ENCODE peak calls at places on chromosomes 1 and 21, in seven cellular contexts. B is IMR-90, Z is neuronal stem cell, K is trophoblast cell, H is H9, X is mesendoderm, C is H1. M is an unnamed sample.

GRCh38 chr1:107572674-107573205 is 392.2 kb downstream of the VAV3 start:
- DNase-seq in X (no peak), C (no peak), Z (no peak), K (peak; percentile 56), B (peak; percentile 31), H (no peak), M (no peak)

GRCh38 chr1:175155473-175155856 is 37.1 kb downstream of the KIAA0040 start:
- DNase-seq in X (no peak), C (no peak), H (no peak), B (no peak), Z (no peak), K (no peak), M (no peak)

GRCh38 chr1:214569357-214570004 is 18.1 kb upstream of the PTPN14 start:
- DNase-seq in C (no peak), K (no peak), B (peak; percentile 82), H (no peak), X (no peak), Z (no peak), M (peak; percentile 36)

GRCh38 chr21:41243107-41243506 is 73.5 kb upstream of the FAM3B start:
- DNase-seq in Z (no peak), B (no peak), K (no peak), H (no peak), X (no peak), C (no peak), M (no peak)

GRCh38 chr1:7808253-7808844 is 24.3 kb downstream of the PER3 start:
- DNase-seq in C (no peak), H (no peak), X (peak; percentile 48), K (no peak), B (peak; percentile 40), Z (no peak), M (peak; percentile 45)

GRCh38 chr1:19327736-19328135 is 15.6 kb downstream of the SLC66A1 start:
- DNase-seq in Z (no peak), X (no peak), C (no peak), K (no peak), H (peak; percentile 12), B (no peak), M (no peak)

GRCh38 chr1:151166506-151166956 is 587 bp downstream of the SCNM1 start:
- DNase-seq in H (no peak), X (peak; percentile 71), C (no peak), K (no peak), B (peak; percentile 73), Z (no peak), M (peak; percentile 88)

GRCh38 chr1:98903261-98903660 is 101.4 kb downstream of the PLPPR5 start:
- DNase-seq in X (no peak), H (no peak), Z (no peak), B (peak; percentile 88), K (no peak), C (no peak), M (peak; percentile 2)

GRCh38 chr1:60262701-60263100 is 189.1 kb upstream of the C1orf87 start:
- DNase-seq in X (no peak), K (no peak), Z (no peak), B (no peak), C (no peak), H (no peak), M (no peak)

GRCh38 chr1:50742523-50742922 is 217.5 kb downstream of the FAF1 start:
- DNase-seq in Z (no peak), C (no peak), H (no peak), X (no peak), K (no peak), B (peak; percentile 41), M (no peak)

GRCh38 chr21:34936299-34936698 is 112.8 kb downstream of the RUNX1 start:
- DNase-seq in H (no peak), C (no peak), B (no peak), K (no peak), Z (no peak), X (no peak), M (no peak)

GRCh38 chr1:14238472-14239059 is 359.9 kb upstream of the KAZN start:
- DNase-seq in B (no peak), X (no peak), H (no peak), Z (no peak), K (no peak), C (no peak), M (no peak)

GRCh38 chr1:205678286-205679111 is 1.8 kb downstream of the SLC45A3 start:
- DNase-seq in H (no peak), K (no peak), C (no peak), B (peak; percentile 55), X (no peak), Z (no peak), M (peak; percentile 71)

GRCh38 chr1:246647113-246647512 is 77.1 kb upstream of the SCCPDH start:
- DNase-seq in H (peak; percentile 89), Z (no peak), K (peak; percentile 6), B (peak; percentile 71), C (peak; percentile 58), X (peak; percentile 92), M (peak; percentile 79)

GRCh38 chr1:226603030-226603960 is 54.7 kb downstream of the STUM start:
- DNase-seq in C (no peak), B (peak; percentile 48), X (no peak), H (no peak), K (no peak), Z (no peak), M (peak; percentile 6)

GRCh38 chr1:244322791-244323521 is 128.8 kb downstream of the ADSS2 start:
- DNase-seq in C (no peak), X (peak; percentile 91), Z (no peak), K (peak; percentile 85), H (peak; percentile 34), B (peak; percentile 98), M (peak; percentile 95)

GRCh38 chr1:175191654-175192053 is 922 bp downstream of the KIAA0040 start:
- DNase-seq in X (peak; percentile 27), H (no peak), B (no peak), C (no peak), K (no peak), Z (no peak), M (peak; percentile 24)

DNA sequence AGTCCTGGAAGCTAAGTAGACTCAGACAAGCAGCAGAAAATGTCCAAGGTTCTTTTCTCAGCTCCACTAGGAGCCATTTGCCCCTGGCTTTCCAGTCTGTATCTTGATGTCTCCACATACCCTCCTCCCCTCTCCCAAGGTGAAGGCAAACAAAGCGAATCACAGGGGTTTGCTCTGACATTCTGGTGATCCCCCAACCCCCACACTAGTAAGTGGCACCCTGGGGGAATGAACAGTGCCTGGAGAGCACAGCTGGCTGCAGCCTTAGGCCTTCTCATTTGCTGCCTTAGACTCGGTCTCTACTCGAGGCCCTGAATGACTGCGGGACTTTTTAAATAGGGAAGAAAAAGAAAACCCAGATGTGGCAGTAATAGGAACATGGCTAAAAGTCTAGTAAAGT is 15.3 kb downstream of the ERI3 start:
- DNase-seq in C (no peak), X (peak; percentile 33), H (no peak), Z (no peak), K (no peak), B (no peak), M (no peak)
- H3K4me1 ChIP-seq in C (peaks cover 12% of the 10 kb centered on the region), X (no peaks in the 10 kb centered on the region), H (peaks cover 7% of the 10 kb centered on the region), Z (peaks cover 3% of the 10 kb centered on the region), K (no peaks in the 10 kb centered on the region), B (no peaks in the 10 kb centered on the region), M (peaks cover 14% of the 10 kb centered on the region)

DNA sequence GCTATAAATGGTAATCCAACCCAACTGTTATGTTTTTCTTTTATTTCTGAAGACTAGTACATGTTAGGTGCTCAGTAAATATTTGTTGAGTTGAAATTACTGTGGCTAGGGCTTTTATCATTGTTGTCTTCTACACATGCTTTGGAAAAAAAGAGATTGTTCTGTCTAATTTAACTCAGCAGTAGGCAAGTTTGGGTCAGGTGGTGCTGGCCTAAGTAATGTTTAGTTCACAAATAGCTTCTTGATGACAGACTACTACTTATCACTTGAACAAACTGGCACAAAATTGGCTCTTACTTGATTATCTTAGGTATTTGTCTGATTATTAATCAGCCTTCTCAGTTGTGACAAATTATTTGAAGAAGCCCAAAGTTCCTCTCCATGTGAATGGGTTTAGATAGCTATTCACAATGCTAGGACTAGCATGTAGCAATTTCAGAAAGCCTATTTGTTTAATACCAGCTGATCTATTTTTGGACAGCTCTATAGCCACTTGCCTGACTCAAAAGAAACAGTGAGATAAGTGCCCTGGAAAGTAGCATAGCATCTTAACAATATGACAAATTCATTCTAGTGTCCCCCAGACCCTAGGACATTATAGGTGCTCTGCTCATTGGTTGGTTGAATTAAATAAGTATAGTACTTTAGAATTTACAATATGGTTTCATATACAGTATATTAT is 32.6 kb downstream of the TMEM200B start:
- DNase-seq in H (no peak), K (no peak), X (no peak), Z (no peak), B (no peak), C (no peak), M (no peak)
- H3K23ac ChIP-seq in H (no peak overlapping the region), K (no peak overlapping the region), X (no peak overlapping the region), Z (no peak overlapping the region), B (no peak overlapping the region), C (no peak overlapping the region), M (no peak overlapping the region)

DNA sequence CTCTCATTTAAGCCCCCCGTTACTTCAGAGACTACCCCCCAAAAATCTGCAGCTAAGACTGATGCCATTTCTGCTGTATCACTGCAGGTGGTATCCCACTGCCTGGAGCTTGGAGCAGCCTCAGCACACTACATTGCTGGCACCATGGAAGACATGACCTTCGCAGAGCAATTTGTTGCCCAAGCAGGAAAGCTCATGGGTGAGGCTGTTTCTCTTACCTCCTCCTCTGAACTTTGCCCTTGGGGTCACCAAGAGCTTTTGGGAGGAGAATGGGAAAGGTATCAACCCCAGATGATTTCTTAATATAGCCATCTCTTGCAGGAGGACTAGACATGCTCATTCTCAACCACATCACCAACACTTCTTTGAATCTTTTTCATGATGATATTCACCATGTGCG is 2.0 kb downstream of the HSD11B1 start:
- DNase-seq in H (no peak), Z (no peak), K (no peak), X (no peak), B (no peak), C (no peak), M (no peak)
- H2BK120ac ChIP-seq in H (no peak overlapping the region), Z (no peak overlapping the region), K (no peak overlapping the region), X (no peak overlapping the region), B (no peak overlapping the region), C (no peak overlapping the region), M (no peak overlapping the region)

DNA sequence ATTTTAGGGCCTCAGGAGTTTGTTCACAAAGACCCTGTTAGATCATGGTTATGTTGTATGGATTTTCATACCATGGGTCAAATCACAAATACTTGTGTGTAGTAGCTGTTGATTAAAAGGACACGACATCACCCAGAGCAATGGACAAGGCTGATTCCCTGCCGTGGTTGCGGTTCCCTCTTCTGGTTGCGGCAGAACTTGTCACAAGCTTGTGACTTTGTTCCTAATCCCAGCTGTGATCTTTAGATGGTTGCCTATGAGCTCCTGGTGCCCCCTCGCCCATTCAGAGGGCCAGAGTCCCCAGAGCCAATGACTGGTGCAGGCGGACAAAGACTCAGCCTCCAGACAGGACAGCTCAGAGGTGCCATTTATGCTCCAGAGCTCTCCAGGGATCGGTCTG is 11.8 kb upstream of the SDHB start:
- DNase-seq in H (no peak), Z (no peak), K (no peak), X (no peak), C (no peak), B (no peak), M (no peak)
- H3K4me1 ChIP-seq in H (no peaks in the 10 kb centered on the region), Z (peaks cover 2% of the 10 kb centered on the region), K (no peaks in the 10 kb centered on the region), X (no peaks in the 10 kb centered on the region), C (no peaks in the 10 kb centered on the region), B (no peaks in the 10 kb centered on the region), M (peaks cover 5% of the 10 kb centered on the region)